ENCODE peak calls at places on chromosomes 3 and 15, in six cellular contexts. M is GM23338, Z is cardiac fibroblast, D is mesenteric fat pad, T is WERI-Rb-1, Q is HTR-8/SVneo. B is an unnamed sample.

GRCh38 chr15:28104326-28104725 is 5.2 kb upstream of the OCA2 start:
- DNase-seq in Q (no peak), T (no peak), D (peak), M (peak), Z (no peak), B (peak)

GRCh38 chr15:72902245-72902928 is 118.8 kb upstream of the ADPGK start:
- DNase-seq in Z (peak), Q (peak), T (peak), D (no peak), M (no peak), B (peak)

GRCh38 chr15:98567951-98568350 is 80.4 kb upstream of the IGF1R start:
- DNase-seq in M (no peak), D (no peak), T (no peak), Z (peak), Q (no peak), B (no peak)

GRCh38 chr3:33749546-33750215 is 31.6 kb upstream of the CLASP2 start:
- DNase-seq in T (no peak), Q (no peak), M (no peak), Z (peak), D (no peak), B (no peak)

GRCh38 chr15:27017168-27017809 is 46.3 kb downstream of the GABRG3 start:
- DNase-seq in D (no peak), Q (no peak), T (peak), Z (peak), M (peak), B (peak)

GRCh38 chr3:35723480-35724097 is 84.3 kb downstream of the ARPP21 start:
- DNase-seq in T (no peak), M (no peak), Z (no peak), D (no peak), Q (no peak), B (no peak)

GRCh38 chr3:186255703-186256331 is 106.2 kb downstream of the DGKG start:
- DNase-seq in Q (no peak), D (no peak), M (peak), T (peak), Z (no peak), B (no peak)

GRCh38 chr3:184325715-184326114 is 11.3 kb downstream of the EIF4G1 start:
- DNase-seq in M (no peak), Q (no peak), T (no peak), D (no peak), Z (no peak), B (no peak)

GRCh38 chr3:151478376-151478702 is 17.5 kb upstream of the IGSF10 start:
- DNase-seq in T (no peak), Z (no peak), M (no peak), Q (no peak), D (no peak), B (no peak)

GRCh38 chr3:135803291-135803690 is 162.2 kb upstream of the PPP2R3A start:
- DNase-seq in T (no peak), Q (no peak), Z (no peak), D (no peak), M (no peak), B (no peak)

GRCh38 chr3:16515885-16516420 is 2.5 kb upstream of the RFTN1 start:
- DNase-seq in M (no peak), T (no peak), D (no peak), Z (no peak), Q (no peak), B (no peak)

GRCh38 chr3:195068045-195068444 is 202.9 kb downstream of the XXYLT1 start:
- DNase-seq in M (no peak), Z (peak), T (no peak), D (no peak), Q (peak), B (no peak)

GRCh38 chr3:18442743-18443669 is 17.9 kb upstream of the SATB1 start:
- DNase-seq in Q (no peak), D (no peak), M (peak), Z (no peak), T (no peak), B (no peak)

GRCh38 chr3:1792466-1792865 is 306.2 kb upstream of the CNTN4 start:
- DNase-seq in M (no peak), Q (no peak), D (no peak), Z (no peak), T (no peak), B (no peak)

GRCh38 chr3:51390186-51390585 is 899 bp upstream of the RBM15B start:
- DNase-seq in T (no peak), Z (no peak), D (peak), Q (no peak), M (no peak), B (no peak)

GRCh38 chr3:157098823-157099185 is 61.1 kb downstream of the CCNL1 start:
- DNase-seq in T (no peak), M (no peak), Q (no peak), D (no peak), Z (peak), B (no peak)

GRCh38 chr15:77014137-77015081 is 19.5 kb downstream of the PSTPIP1 start:
- DNase-seq in M (no peak), Z (no peak), Q (no peak), T (no peak), D (no peak), B (no peak)

B was measured in ELF-1.